ENCODE peak calls at places on chromosomes 6 and 20, in four cellular contexts. A is HL-60, W is GM12891, O is K562. Y is an unnamed sample.

GRCh38 chr6:113586413-113586812 is 270.7 kb upstream of the MARCKS start:
- DNase-seq in W (no peak), A (no peak), O (no peak), Y (no peak)

GRCh38 chr20:50450961-50451752 is 59.0 kb upstream of the PTPN1 start:
- DNase-seq in A (peak), O (peak), W (peak), Y (peak)

GRCh38 chr6:81722503-81723223 is 29.8 kb downstream of the TENT5A start:
- DNase-seq in W (no peak), O (no peak), A (no peak), Y (no peak)

GRCh38 chr20:51529758-51530157 is 12.8 kb downstream of the NFATC2 start:
- DNase-seq in O (peak), A (no peak), W (no peak), Y (no peak)

GRCh38 chr20:13261460-13262301 is 40.6 kb downstream of the ISM1 start:
- DNase-seq in A (peak), W (peak), O (peak), Y (no peak)

GRCh38 chr20:45300961-45301360 is 5.7 kb upstream of the RBPJL start:
- DNase-seq in O (peak), W (peak), A (no peak), Y (no peak)

GRCh38 chr6:24357336-24358218 is at the start of gene DCDC2:
- DNase-seq in A (no peak), W (no peak), O (peak), Y (no peak)

GRCh38 chr6:83827050-83827449 is 26.1 kb upstream of the RIPPLY2 start:
- DNase-seq in O (peak), W (no peak), A (no peak), Y (no peak)

GRCh38 chr20:58670659-58671058 is 19.6 kb downstream of the STX16 start:
- DNase-seq in W (no peak), O (no peak), A (no peak), Y (no peak)

GRCh38 chr6:148550569-148550968 is 196.3 kb upstream of the UST start:
- DNase-seq in W (no peak), O (no peak), A (no peak), Y (no peak)

GRCh38 chr6:87660226-87660886 is 41.7 kb downstream of the AKIRIN2 start:
- DNase-seq in W (no peak), A (no peak), O (no peak), Y (no peak)

GRCh38 chr6:36114798-36115408 is 15.4 kb upstream of the MAPK13 start:
- DNase-seq in W (no peak), A (no peak), O (no peak), Y (peak)

GRCh38 chr6:109978174-109979032 is at the start of gene GPR6:
- DNase-seq in O (peak), W (peak), A (peak), Y (no peak)

DNA sequence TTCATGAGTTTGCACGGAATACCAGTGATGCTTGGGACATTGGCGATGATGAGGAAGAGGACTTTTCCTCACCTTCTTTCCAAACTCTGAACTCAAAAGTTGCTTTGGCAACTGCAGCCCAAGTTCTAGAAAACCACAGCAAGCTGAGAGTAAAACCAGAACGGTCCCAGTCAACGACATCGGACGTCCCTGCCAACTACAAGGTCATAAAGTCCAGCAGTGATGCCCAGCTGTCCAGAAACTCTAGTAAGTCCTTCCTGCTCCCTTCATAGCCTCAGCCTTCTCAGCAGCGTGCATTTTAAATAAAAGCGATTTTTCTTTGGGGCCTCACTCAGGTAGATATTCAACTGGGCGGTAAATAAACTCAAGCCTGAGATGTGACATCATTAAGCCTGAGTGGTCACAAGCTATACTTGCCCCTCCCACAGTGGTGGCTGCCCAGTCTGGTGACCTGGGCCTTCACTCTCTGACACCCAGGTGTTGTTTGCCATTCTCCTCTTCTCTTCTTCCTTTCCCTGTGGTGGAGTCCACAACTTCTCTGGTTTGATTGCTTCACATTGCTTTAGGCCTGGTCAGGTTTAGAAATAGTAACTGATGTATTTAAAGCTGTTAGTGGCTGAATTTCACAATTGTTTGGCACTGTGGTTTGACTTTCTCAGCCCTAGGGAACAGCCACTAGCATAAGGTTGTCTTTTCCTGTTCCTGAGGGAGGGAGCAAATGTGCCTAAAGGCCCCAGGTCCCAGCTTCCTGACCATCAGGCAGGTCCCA is 21.6 kb upstream of the TMEM217 start:
- DNase-seq in A (peak), W (no peak), O (no peak), Y (no peak)
- TF ChIP-seq SPI1 in A (peak), W (no peak), O (no peak), Y (no peak)

DNA sequence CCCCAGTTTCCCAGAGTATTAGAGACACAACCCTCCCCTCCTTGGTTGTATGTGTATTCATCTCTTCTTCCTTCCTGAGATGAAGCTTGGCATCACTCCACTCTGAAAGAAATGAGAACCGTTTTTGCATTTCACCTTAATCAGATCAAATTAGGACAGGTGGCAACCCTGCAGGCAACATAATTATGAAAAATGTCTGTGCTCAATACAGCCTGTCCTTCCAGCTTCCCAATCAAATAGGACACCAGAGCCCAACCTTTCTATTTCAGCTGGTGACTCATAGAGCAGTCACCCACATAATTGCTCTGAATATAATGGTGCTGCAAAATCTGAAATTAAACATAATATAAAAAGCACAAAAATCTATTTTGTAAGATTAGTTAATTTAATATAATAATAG is 310.2 kb upstream of the AGPAT4 start:
- DNase-seq in W (no peak), O (no peak), A (no peak), Y (no peak)
- TF ChIP-seq SPI1 in W (no peak), O (no peak), A (no peak), Y (no peak)

DNA sequence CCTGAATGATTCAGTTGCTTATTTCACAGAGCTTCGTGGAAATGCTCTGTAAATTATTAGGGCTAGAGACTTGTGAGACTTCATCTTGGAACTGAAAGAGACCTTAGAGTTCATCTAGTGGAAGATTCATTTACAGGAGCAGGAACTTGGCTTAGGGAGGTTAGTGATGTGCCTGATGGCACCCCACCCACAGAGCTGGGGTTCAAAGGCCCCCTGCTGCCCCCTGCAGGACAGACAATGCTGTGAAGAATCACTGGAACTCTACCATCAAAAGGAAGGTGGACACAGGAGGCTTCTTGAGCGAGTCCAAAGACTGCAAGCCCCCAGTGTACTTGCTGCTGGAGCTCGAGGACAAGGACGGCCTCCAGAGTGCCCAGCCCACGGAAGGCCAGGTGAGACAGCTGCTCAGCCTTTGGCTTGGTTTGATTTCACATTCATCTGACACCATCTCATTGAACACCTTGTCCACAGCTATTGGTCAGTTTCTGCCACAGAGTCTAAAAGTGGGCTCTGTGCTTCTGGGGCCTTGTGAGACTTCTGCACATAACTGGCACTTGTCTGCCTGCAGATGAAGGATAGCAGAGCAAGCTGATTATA is 25.1 kb downstream of the MYBL2 start:
- DNase-seq in O (peak), W (peak), A (peak), Y (no peak)
- TF ChIP-seq SPI1 in O (no peak), W (no peak), A (no peak), Y (no peak)

GRCh38 chr6:30895343-30895742 is 11.0 kb downstream of the DDR1 start:
- DNase-seq in O (no peak), W (no peak), A (no peak), Y (no peak)
- TF ChIP-seq SPI1 in O (no peak), W (no peak), A (peak), Y (no peak)

DNA sequence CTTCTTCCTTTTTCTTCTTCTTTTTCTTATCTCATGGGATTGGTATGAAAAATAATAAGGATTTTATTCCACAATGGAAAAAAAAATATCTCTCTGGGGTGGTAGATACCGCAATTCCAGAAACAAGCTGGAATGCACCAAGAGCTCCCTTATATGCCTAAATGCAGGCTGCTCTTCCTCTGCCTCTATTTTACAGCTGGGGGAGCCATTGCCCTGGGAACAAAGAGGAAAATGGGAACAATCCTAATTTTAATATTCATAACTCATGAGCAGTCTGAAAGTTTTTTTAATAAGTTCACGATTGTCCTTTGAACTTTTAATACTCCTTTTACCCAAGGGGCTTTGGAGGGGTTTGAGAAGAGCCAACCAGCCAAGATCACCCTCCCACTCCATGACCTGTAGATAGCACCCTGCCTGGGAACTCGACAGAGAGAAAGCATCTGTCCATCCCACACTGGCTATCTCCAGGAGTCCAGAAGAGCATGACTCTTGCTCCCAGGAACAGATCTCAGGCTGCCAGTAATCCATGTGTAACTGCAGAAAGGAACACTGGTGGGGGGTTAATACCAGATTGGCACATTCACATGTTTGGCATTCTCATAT is 74.7 kb downstream of the CD83 start:
- DNase-seq in A (no peak), W (no peak), O (no peak), Y (no peak)
- TF ChIP-seq SPI1 in A (no peak), W (no peak), O (no peak), Y (no peak)

Y was measured in GM12878.